ENCODE peak calls at places on chromosomes 13 and 19, in eight cellular contexts. One of them, this sample, is unnamed.

GRCh38 chr19:29706635-29707034 is 8.4 kb downstream of the C19orf12 start:
- DNase-seq in astrocyte of the spinal cord: no peak
- DNase-seq in epithelial cell of esophagus: no peak
- DNase-seq in cardiac muscle cell: no peak
- DNase-seq in hepatocyte: no peak
- DNase-seq in Caco-2: no peak
- DNase-seq in HCT116: no peak
- DNase-seq in mucosa of descending colon: no peak
- DNase-seq in this sample: no peak

GRCh38 chr19:15732388-15732787 is 4.6 kb downstream of the OR10H2 start:
- DNase-seq in astrocyte of the spinal cord: no peak
- DNase-seq in epithelial cell of esophagus: no peak
- DNase-seq in cardiac muscle cell: no peak
- DNase-seq in hepatocyte: no peak
- DNase-seq in Caco-2: no peak
- DNase-seq in HCT116: no peak
- DNase-seq in mucosa of descending colon: no peak
- DNase-seq in this sample: no peak

GRCh38 chr13:29791997-29792775 is 58.2 kb downstream of the UBL3 start:
- DNase-seq in astrocyte of the spinal cord: peak
- DNase-seq in epithelial cell of esophagus: no peak
- DNase-seq in cardiac muscle cell: no peak
- DNase-seq in hepatocyte: no peak
- DNase-seq in Caco-2: no peak
- DNase-seq in HCT116: no peak
- DNase-seq in mucosa of descending colon: no peak
- DNase-seq in this sample: no peak

GRCh38 chr13:113806104-113806471 is 47.1 kb downstream of the TMEM255B start:
- DNase-seq in astrocyte of the spinal cord: no peak
- DNase-seq in epithelial cell of esophagus: no peak
- DNase-seq in cardiac muscle cell: no peak
- DNase-seq in hepatocyte: no peak
- DNase-seq in Caco-2: no peak
- DNase-seq in HCT116: no peak
- DNase-seq in mucosa of descending colon: no peak
- DNase-seq in this sample: no peak

GRCh38 chr19:34365463-34366401 is 736 bp downstream of the GPI start:
- DNase-seq in astrocyte of the spinal cord: peak
- DNase-seq in epithelial cell of esophagus: peak
- DNase-seq in cardiac muscle cell: peak
- DNase-seq in hepatocyte: peak
- DNase-seq in Caco-2: no peak
- DNase-seq in HCT116: no peak
- DNase-seq in mucosa of descending colon: peak
- DNase-seq in this sample: peak

GRCh38 chr13:39451860-39452301 is 151.1 kb downstream of the LHFPL6 start:
- DNase-seq in astrocyte of the spinal cord: peak
- DNase-seq in epithelial cell of esophagus: no peak
- DNase-seq in cardiac muscle cell: peak
- DNase-seq in hepatocyte: no peak
- DNase-seq in Caco-2: no peak
- DNase-seq in HCT116: no peak
- DNase-seq in mucosa of descending colon: peak
- DNase-seq in this sample: peak

GRCh38 chr13:29577135-29578051 is 18.1 kb downstream of the SLC7A1 start:
- DNase-seq in astrocyte of the spinal cord: no peak
- DNase-seq in epithelial cell of esophagus: no peak
- DNase-seq in cardiac muscle cell: no peak
- DNase-seq in hepatocyte: no peak
- DNase-seq in Caco-2: no peak
- DNase-seq in HCT116: no peak
- DNase-seq in mucosa of descending colon: no peak
- DNase-seq in this sample: peak

GRCh38 chr19:8259142-8259921 is 48.8 kb downstream of the CD320 start:
- DNase-seq in astrocyte of the spinal cord: no peak
- DNase-seq in epithelial cell of esophagus: no peak
- DNase-seq in cardiac muscle cell: no peak
- DNase-seq in hepatocyte: no peak
- DNase-seq in Caco-2: peak
- DNase-seq in HCT116: no peak
- DNase-seq in mucosa of descending colon: no peak
- DNase-seq in this sample: no peak

GRCh38 chr13:43245374-43245964 is 222.1 kb downstream of the DNAJC15 start:
- DNase-seq in astrocyte of the spinal cord: peak
- DNase-seq in epithelial cell of esophagus: peak
- DNase-seq in cardiac muscle cell: no peak
- DNase-seq in hepatocyte: no peak
- DNase-seq in Caco-2: no peak
- DNase-seq in HCT116: no peak
- DNase-seq in mucosa of descending colon: no peak
- DNase-seq in this sample: peak

GRCh38 chr19:36973844-36974195 is 57.7 kb downstream of the ZNF568 start:
- DNase-seq in astrocyte of the spinal cord: no peak
- DNase-seq in epithelial cell of esophagus: no peak
- DNase-seq in cardiac muscle cell: no peak
- DNase-seq in hepatocyte: no peak
- DNase-seq in Caco-2: no peak
- DNase-seq in HCT116: no peak
- DNase-seq in mucosa of descending colon: no peak
- DNase-seq in this sample: no peak

GRCh38 chr19:46904114-46905060 is 43.6 kb downstream of the ARHGAP35 start:
- DNase-seq in astrocyte of the spinal cord: peak
- DNase-seq in epithelial cell of esophagus: no peak
- DNase-seq in cardiac muscle cell: no peak
- DNase-seq in hepatocyte: peak
- DNase-seq in Caco-2: no peak
- DNase-seq in HCT116: no peak
- DNase-seq in mucosa of descending colon: no peak
- DNase-seq in this sample: peak

GRCh38 chr13:27533155-27533643 is 82.8 kb upstream of the MTIF3 start:
- DNase-seq in astrocyte of the spinal cord: peak
- DNase-seq in epithelial cell of esophagus: peak
- DNase-seq in cardiac muscle cell: peak
- DNase-seq in hepatocyte: peak
- DNase-seq in Caco-2: peak
- DNase-seq in HCT116: peak
- DNase-seq in mucosa of descending colon: peak
- DNase-seq in this sample: peak

GRCh38 chr19:3098141-3098514 is 4.0 kb downstream of the GNA11 start:
- DNase-seq in astrocyte of the spinal cord: no peak
- DNase-seq in epithelial cell of esophagus: no peak
- DNase-seq in cardiac muscle cell: no peak
- DNase-seq in hepatocyte: no peak
- DNase-seq in Caco-2: no peak
- DNase-seq in HCT116: no peak
- DNase-seq in mucosa of descending colon: no peak
- DNase-seq in this sample: peak

GRCh38 chr19:1421958-1422305 is 14.5 kb downstream of the DAZAP1 start:
- DNase-seq in astrocyte of the spinal cord: no peak
- DNase-seq in epithelial cell of esophagus: no peak
- DNase-seq in cardiac muscle cell: no peak
- DNase-seq in hepatocyte: no peak
- DNase-seq in Caco-2: no peak
- DNase-seq in HCT116: no peak
- DNase-seq in mucosa of descending colon: no peak
- DNase-seq in this sample: no peak

GRCh38 chr19:10769533-10770491 is 51.9 kb downstream of the DNM2 start:
- DNase-seq in astrocyte of the spinal cord: no peak
- DNase-seq in epithelial cell of esophagus: peak
- DNase-seq in cardiac muscle cell: peak
- DNase-seq in hepatocyte: peak
- DNase-seq in Caco-2: no peak
- DNase-seq in HCT116: no peak
- DNase-seq in mucosa of descending colon: no peak
- DNase-seq in this sample: peak

GRCh38 chr13:99380921-99381645 is 73.9 kb upstream of the GPR183 start:
- DNase-seq in astrocyte of the spinal cord: no peak
- DNase-seq in epithelial cell of esophagus: no peak
- DNase-seq in cardiac muscle cell: no peak
- DNase-seq in hepatocyte: no peak
- DNase-seq in Caco-2: no peak
- DNase-seq in HCT116: no peak
- DNase-seq in mucosa of descending colon: no peak
- DNase-seq in this sample: no peak

GRCh38 chr13:91576590-91576989 is 178.2 kb downstream of the GPC5 start:
- DNase-seq in astrocyte of the spinal cord: no peak
- DNase-seq in epithelial cell of esophagus: no peak
- DNase-seq in cardiac muscle cell: peak
- DNase-seq in hepatocyte: no peak
- DNase-seq in Caco-2: no peak
- DNase-seq in HCT116: no peak
- DNase-seq in mucosa of descending colon: peak
- DNase-seq in this sample: no peak

DNA sequence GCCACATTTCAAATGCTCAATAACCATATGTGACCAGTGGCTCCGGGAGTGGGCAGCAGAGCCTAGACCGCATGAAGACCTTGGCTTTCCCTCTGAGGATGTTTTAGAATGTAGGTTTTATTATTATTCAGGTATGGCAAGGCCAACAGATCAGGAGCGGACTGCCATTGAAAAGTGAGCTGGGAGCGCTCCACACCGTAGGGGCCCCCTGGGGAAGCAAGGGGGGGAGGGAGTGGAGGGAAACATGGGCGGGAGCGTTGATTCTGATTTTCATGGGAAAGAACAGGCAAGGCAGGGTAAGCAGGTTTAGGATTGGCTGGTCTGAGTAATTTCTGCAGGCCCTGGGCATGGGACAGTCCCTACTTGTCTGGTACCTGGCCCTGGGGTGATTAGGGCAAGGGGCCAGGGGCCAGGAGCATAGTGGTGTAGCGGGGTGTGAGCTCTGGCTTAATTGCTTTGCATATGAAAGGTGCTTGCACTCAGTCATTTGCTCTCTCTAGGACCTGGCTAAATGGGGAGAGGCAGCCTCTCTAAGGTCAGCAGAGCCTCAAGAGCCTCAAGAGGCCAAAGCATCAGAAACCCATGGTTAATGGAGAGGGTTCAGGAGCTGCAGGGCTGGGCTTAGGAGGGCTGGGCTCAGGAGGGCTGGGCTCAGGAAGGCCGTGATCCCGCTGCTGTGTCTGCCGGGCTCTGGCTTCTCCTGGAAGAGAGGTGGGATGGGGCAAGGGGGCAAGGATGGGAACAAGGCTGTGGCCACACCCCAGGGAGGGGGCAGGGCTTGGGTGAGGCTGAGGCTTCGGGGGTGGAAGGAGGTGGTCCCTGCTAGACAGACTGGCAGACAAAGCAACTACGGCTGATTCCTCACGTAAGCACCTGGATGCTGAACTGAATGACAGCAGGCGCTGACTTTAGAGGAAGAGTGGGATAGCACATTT is 82.0 kb upstream of the WASF3 start:
- DNase-seq in astrocyte of the spinal cord: no peak
- DNase-seq in epithelial cell of esophagus: peak
- DNase-seq in cardiac muscle cell: no peak
- DNase-seq in hepatocyte: no peak
- DNase-seq in Caco-2: no peak
- DNase-seq in HCT116: no peak
- DNase-seq in mucosa of descending colon: no peak
- DNase-seq in this sample: no peak
- H3K4me3 ChIP-seq in astrocyte of the spinal cord: no peak
- H3K4me3 ChIP-seq in epithelial cell of esophagus: no peak
- H3K4me3 ChIP-seq in cardiac muscle cell: no peak
- H3K4me3 ChIP-seq in hepatocyte: no peak
- H3K4me3 ChIP-seq in Caco-2: no peak
- H3K4me3 ChIP-seq in HCT116: no peak
- H3K4me3 ChIP-seq in mucosa of descending colon: no peak
- H3K4me3 ChIP-seq in this sample: peak

DNA sequence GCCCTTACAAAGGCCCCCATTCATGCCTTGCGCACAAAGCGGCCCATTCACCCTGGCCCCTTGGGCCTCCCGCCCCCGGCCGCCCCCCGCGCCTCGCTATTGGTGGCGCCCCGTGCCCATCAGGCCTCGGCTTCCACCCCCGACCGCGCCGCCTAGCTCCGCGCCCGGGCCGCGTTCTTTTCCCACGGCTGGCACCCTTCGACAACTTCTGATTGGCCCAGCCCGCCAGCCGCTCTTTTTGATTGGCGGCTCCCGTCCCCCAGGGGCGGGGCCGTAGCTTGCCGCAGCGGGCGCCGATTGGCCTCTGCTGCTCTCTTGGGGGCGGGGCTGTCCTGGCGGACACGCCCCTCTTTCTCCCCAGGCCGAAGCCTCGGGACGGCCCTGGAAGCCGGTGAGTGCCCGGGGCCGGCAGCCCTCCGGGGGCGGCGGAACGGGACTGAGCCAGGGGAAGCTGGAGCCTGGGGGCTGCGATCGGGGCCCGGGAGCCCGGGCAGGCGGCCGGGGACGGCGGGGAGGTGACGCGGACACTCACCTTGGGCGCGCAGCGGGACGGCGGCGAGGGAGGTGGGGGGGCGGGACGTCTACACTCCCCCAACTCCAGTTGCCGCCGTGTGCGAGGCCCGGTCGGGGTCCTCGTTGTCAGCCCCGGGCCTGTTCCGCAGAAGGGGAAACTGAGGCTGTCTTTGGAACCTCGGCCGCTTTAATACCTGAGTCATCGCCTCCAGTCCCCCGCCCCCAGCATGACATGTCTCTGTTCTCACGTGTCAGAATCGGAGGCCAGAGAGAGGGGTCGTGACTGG is at the start of gene MYH14:
- DNase-seq in astrocyte of the spinal cord: peak
- DNase-seq in epithelial cell of esophagus: peak
- DNase-seq in cardiac muscle cell: peak
- DNase-seq in hepatocyte: peak
- DNase-seq in Caco-2: peak
- DNase-seq in HCT116: peak
- DNase-seq in mucosa of descending colon: peak
- DNase-seq in this sample: peak
- TF ChIP-seq CTCF in astrocyte of the spinal cord: no peak
- TF ChIP-seq CTCF in epithelial cell of esophagus: no peak
- TF ChIP-seq CTCF in cardiac muscle cell: no peak
- TF ChIP-seq CTCF in hepatocyte: no peak
- TF ChIP-seq CTCF in Caco-2: no peak
- TF ChIP-seq CTCF in HCT116: no peak
- TF ChIP-seq CTCF in mucosa of descending colon: no peak
- TF ChIP-seq CTCF in this sample: no peak

DNA sequence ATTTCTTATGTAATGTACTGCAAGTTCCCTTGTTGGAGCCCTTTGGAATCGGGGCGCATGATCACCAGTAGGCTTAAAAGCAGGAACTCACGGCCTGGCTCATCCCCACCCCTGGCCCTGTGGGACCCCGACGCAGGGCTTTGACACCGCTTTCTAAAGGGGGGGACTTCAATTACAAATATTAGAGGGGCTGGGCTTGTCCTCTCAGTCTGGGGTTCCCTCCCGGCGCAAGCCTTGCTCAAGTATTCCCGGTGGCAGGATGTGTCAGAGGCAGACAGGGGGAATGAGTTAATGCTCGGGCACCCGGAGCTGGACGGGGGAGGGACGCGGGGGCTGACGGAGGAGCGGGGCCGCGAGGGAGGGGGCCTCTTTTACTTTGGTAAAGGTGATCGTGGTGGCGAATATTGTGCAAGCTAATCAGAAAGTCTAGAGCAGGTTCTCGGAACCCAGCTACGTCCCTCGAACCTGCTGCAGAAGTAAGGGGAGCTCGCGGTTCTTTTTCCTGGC is 1.2 kb downstream of the FGF14 start:
- DNase-seq in astrocyte of the spinal cord: peak
- DNase-seq in epithelial cell of esophagus: peak
- DNase-seq in cardiac muscle cell: no peak
- DNase-seq in hepatocyte: no peak
- DNase-seq in Caco-2: no peak
- DNase-seq in HCT116: no peak
- DNase-seq in mucosa of descending colon: no peak
- DNase-seq in this sample: peak
- H3K4me3 ChIP-seq in astrocyte of the spinal cord: peak
- H3K4me3 ChIP-seq in epithelial cell of esophagus: peak
- H3K4me3 ChIP-seq in cardiac muscle cell: peak
- H3K4me3 ChIP-seq in hepatocyte: no peak
- H3K4me3 ChIP-seq in Caco-2: no peak
- H3K4me3 ChIP-seq in HCT116: no peak
- H3K4me3 ChIP-seq in mucosa of descending colon: no peak
- H3K4me3 ChIP-seq in this sample: peak

GRCh38 chr13:60448907-60449510 is 52.0 kb downstream of the TDRD3 start:
- DNase-seq in astrocyte of the spinal cord: peak
- DNase-seq in epithelial cell of esophagus: peak
- DNase-seq in cardiac muscle cell: peak
- DNase-seq in hepatocyte: peak
- DNase-seq in Caco-2: no peak
- DNase-seq in HCT116: peak
- DNase-seq in mucosa of descending colon: peak
- DNase-seq in this sample: peak
- TF ChIP-seq CTCF in astrocyte of the spinal cord: peak
- TF ChIP-seq CTCF in epithelial cell of esophagus: peak
- TF ChIP-seq CTCF in cardiac muscle cell: peak
- TF ChIP-seq CTCF in hepatocyte: peak
- TF ChIP-seq CTCF in Caco-2: peak
- TF ChIP-seq CTCF in HCT116: peak
- TF ChIP-seq CTCF in mucosa of descending colon: peak
- TF ChIP-seq CTCF in this sample: peak

This sample was measured in fibroblast of mammary gland.